ENCODE peak calls at places on chromosome 9, in four cellular contexts. A is H9, F is endothelial cell, U is AG10803. W is an unnamed sample.

GRCh38 chr9:100426532-100427365 is at the start of gene MSANTD3:
- DNase-seq in A (peak), F (peak), U (peak), W (peak)

GRCh38 chr9:68843239-68843638 is 138.2 kb downstream of the PIP5K1B start:
- DNase-seq in A (no peak), F (no peak), U (no peak), W (no peak)

GRCh38 chr9:88923653-88924284 is 67.5 kb upstream of the S1PR3 start:
- DNase-seq in A (no peak), F (no peak), U (no peak), W (no peak)

GRCh38 chr9:126915281-126915816 is 767 bp downstream of the RALGPS1 start:
- DNase-seq in A (peak), F (no peak), U (no peak), W (peak)

GRCh38 chr9:93680445-93681315 is 104.3 kb downstream of the PHF2 start:
- DNase-seq in A (peak), F (peak), U (no peak), W (peak)

GRCh38 chr9:17810728-17811634 is 232.1 kb downstream of the SH3GL2 start:
- DNase-seq in A (no peak), F (peak), U (peak), W (no peak)

GRCh38 chr9:125262217-125262991 is 778 bp downstream of the GAPVD1 start:
- DNase-seq in A (no peak), F (no peak), U (no peak), W (no peak)

GRCh38 chr9:90830051-90830450 is 28.4 kb downstream of the SYK start:
- DNase-seq in A (peak), F (no peak), U (no peak), W (peak)

GRCh38 chr9:134605351-134605968 is 36.1 kb upstream of the COL5A1 start:
- DNase-seq in A (no peak), F (peak), U (no peak), W (no peak)

GRCh38 chr9:35079041-35079425 is 709 bp downstream of the FANCG start:
- DNase-seq in A (no peak), F (no peak), U (no peak), W (no peak)

GRCh38 chr9:13267743-13268142 is 11.7 kb downstream of the MPDZ start:
- DNase-seq in A (no peak), F (no peak), U (peak), W (no peak)

GRCh38 chr9:129333961-129334743 is 156.1 kb upstream of the IER5L start:
- DNase-seq in A (peak), F (peak), U (peak), W (peak)

GRCh38 chr9:5817776-5818336 is 15.1 kb downstream of the ERMP1 start:
- DNase-seq in A (no peak), F (no peak), U (peak), W (no peak)

GRCh38 chr9:93450817-93451761 is at the start of gene FAM120A:
- DNase-seq in A (peak), F (peak), U (peak), W (peak)

GRCh38 chr9:138105561-138106505 is 228.3 kb downstream of the CACNA1B start:
- DNase-seq in A (peak), F (no peak), U (no peak), W (peak)

GRCh38 chr9:116207371-116208111 is 54.0 kb downstream of the PAPPA start:
- DNase-seq in A (no peak), F (no peak), U (no peak), W (no peak)

GRCh38 chr9:112503170-112503569 is 16.5 kb downstream of the KIAA1958 start:
- DNase-seq in A (no peak), F (no peak), U (no peak), W (no peak)

GRCh38 chr9:93829271-93830223 is 125.6 kb downstream of the BARX1 start:
- DNase-seq in A (no peak), F (no peak), U (no peak), W (no peak)

GRCh38 chr9:69824497-69825252 is 4.1 kb downstream of the CFAP95 start:
- DNase-seq in A (no peak), F (no peak), U (no peak), W (no peak)

GRCh38 chr9:130378875-130379648 is 65.7 kb upstream of the ASS1 start:
- DNase-seq in A (no peak), F (no peak), U (no peak), W (no peak)

GRCh38 chr9:16031971-16032370 is 479.1 kb downstream of the CCDC171 start:
- DNase-seq in A (no peak), F (no peak), U (peak), W (no peak)

GRCh38 chr9:125746774-125747052 is 460 bp upstream of the PBX3 start:
- DNase-seq in A (no peak), F (no peak), U (no peak), W (no peak)

GRCh38 chr9:88388886-88389617 is 808 bp downstream of the SPIN1 start:
- DNase-seq in A (peak), F (peak), U (peak), W (peak)

GRCh38 chr9:32069169-32069813 is 315.2 kb upstream of the ACO1 start:
- DNase-seq in A (peak), F (no peak), U (no peak), W (no peak)
- TF ChIP-seq CTCF in A (peak), F (peak), U (peak), W (peak)

GRCh38 chr9:33742519-33742918 is 52.8 kb upstream of the PRSS3 start:
- DNase-seq in A (no peak), F (no peak), U (no peak), W (no peak)
- TF ChIP-seq CTCF in A (peak), F (no peak), U (no peak), W (no peak)

GRCh38 chr9:136133191-136133958 is 14.7 kb upstream of the TMEM250 start:
- DNase-seq in A (peak), F (peak), U (no peak), W (peak)
- TF ChIP-seq CTCF in A (peak), F (peak), U (peak), W (peak)

DNA sequence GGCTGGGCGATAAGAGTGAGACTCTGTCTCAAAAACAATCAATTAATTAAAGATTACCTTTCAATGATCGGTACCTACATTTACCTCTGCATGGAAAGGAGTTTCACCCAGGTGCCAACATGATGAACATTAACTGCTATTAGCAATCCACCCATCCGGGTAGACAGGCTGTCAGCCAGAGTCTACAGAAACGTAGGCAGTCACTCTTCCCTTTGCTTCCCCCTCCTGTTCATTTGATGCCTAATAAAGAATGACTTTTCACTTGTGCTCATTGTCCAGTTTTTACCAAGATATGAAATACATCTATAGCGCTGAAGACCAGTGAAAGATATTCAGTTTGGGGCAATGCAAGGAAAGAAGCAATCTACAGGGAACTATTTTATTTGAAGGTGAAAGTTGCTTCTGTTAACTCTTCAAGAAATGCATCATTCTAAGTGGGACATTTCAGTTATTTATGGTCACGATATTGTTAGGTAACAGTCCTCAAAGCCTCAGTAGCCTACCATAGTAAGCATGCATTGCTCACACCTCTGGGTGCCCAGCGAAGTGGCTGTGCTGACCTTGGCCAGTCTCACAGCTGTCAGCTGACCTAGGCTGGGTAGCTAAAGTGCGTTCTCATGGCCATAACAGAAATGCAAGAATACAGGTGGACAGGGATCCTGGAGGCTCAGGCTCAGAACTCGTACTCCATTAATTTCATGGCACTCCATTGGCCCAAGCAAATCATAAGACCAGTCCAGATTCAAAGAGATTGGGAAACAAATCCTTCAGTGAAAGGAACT is 87.2 kb upstream of the DMRT1 start:
- DNase-seq in A (no peak), F (no peak), U (no peak), W (no peak)
- TF ChIP-seq CTCF in A (no peak), F (no peak), U (no peak), W (no peak)

DNA sequence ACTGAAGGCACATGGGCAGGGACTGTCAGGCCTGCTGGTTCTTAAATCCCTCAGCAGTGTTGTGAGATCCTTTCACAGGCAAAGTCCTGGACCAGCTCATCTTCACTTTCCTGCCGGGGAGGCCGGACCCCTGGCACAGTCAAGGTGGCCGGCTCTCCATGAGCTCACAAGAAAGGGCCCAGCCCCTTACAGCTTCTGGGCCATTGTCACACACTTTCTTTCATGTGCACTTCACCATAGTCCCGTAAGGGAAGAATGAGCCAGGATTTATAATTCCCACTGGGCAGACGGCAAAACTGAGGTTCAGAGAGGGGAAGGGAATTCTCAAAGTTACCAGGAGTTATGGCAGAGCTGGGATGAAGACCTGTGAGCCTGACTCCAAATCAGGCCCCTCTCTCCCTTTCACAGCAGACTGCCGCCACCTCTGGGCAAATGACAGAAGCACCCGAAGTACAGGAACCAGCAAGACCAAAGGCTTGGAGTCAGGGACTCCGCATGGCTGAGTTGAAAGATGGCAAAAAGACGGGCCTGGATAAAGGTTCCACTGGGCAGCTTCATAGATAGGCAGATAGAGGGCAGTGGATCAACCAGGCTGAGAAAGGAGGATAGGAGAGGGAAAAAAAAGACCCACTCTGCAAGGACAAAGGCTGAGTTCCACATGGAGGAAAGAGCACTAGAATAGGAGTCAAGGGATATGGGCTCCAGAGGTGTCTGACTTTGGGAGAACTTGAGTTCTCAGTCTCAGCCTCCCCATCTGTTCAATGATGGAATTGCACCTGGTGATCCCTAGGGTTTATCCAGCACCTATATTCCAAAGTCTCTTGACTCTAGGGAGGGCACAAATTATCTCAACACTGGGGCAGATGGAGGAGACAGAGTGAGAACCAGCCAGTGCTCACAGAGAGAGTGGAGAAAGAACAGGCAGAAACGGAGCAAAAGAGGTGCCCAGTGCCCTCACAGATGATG is 128.7 kb downstream of the PAX5 start:
- DNase-seq in A (peak), F (no peak), U (no peak), W (no peak)
- TF ChIP-seq CTCF in A (peak), F (peak), U (no peak), W (no peak)

DNA sequence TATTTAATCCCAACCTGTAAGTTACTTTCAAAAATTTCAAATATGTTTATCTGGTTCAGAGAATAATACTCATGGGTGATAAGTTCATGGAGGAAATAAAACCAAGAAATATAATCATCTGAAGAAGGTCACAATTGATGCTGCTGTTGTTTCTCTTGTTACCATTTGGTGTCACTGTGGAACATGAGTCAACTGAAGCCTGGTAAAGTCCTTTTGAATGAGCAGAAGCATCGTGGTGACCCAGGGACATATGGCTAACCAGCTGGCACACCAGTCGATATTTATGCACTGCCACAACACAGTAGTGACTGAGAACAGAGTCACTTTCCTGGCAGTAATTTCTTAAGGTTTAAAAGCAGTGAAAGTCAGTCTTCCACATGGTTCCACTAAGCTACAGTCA is 612.9 kb upstream of the TLE4 start:
- DNase-seq in A (no peak), F (no peak), U (no peak), W (no peak)
- TF ChIP-seq CTCF in A (peak), F (no peak), U (no peak), W (peak)

GRCh38 chr9:3447143-3447542 is 78.7 kb downstream of the RFX3 start:
- DNase-seq in A (no peak), F (no peak), U (no peak), W (no peak)
- TF ChIP-seq CTCF in A (no peak), F (no peak), U (no peak), W (no peak)